ENCODE peak calls at places on chromosomes 4 and X, in four cellular contexts. F, T, X and C are unnamed samples.

GRCh38 chr4:169745291-169745690 is 12.5 kb downstream of the HPF1 start:
- DNase-seq in F (no peak), T (no peak), X (no peak), C (no peak)

GRCh38 chrX:20530319-20530979 is 263.7 kb upstream of the RPS6KA3 start:
- DNase-seq in F (no peak), T (no peak), X (peak), C (peak)

GRCh38 chr4:24510091-24510490 is 74.3 kb downstream of the DHX15 start:
- DNase-seq in F (no peak), T (no peak), X (no peak), C (no peak)

GRCh38 chr4:114264877-114265291 is 285.4 kb upstream of the ARSJ start:
- DNase-seq in F (no peak), T (no peak), X (no peak), C (no peak)

GRCh38 chrX:100995469-100995868 is 26.0 kb downstream of the ARL13A start:
- DNase-seq in F (peak), T (no peak), X (no peak), C (no peak)

GRCh38 chrX:69163936-69164741 is 1.1 kb downstream of the PJA1 start:
- DNase-seq in F (no peak), T (no peak), X (no peak), C (no peak)

GRCh38 chrX:9654928-9655327 is 110.7 kb downstream of the GPR143 start:
- DNase-seq in F (no peak), T (no peak), X (no peak), C (no peak)

GRCh38 chrX:153881281-153881680 is 4.7 kb downstream of the L1CAM start:
- DNase-seq in F (no peak), T (no peak), X (no peak), C (no peak)

GRCh38 chr4:82705881-82706280 is 92.7 kb downstream of the SCD5 start:
- DNase-seq in F (no peak), T (no peak), X (no peak), C (no peak)

GRCh38 chrX:68432648-68433047 is 647 bp downstream of the OPHN1 start:
- DNase-seq in F (no peak), T (no peak), X (peak), C (no peak)

GRCh38 chrX:39445336-39445735 is 644.1 kb downstream of the MID1IP1 start:
- DNase-seq in F (no peak), T (no peak), X (peak), C (no peak)

GRCh38 chr4:40516651-40517050 is 113.0 kb downstream of the RBM47 start:
- DNase-seq in F (no peak), T (no peak), X (no peak), C (no peak)

DNA sequence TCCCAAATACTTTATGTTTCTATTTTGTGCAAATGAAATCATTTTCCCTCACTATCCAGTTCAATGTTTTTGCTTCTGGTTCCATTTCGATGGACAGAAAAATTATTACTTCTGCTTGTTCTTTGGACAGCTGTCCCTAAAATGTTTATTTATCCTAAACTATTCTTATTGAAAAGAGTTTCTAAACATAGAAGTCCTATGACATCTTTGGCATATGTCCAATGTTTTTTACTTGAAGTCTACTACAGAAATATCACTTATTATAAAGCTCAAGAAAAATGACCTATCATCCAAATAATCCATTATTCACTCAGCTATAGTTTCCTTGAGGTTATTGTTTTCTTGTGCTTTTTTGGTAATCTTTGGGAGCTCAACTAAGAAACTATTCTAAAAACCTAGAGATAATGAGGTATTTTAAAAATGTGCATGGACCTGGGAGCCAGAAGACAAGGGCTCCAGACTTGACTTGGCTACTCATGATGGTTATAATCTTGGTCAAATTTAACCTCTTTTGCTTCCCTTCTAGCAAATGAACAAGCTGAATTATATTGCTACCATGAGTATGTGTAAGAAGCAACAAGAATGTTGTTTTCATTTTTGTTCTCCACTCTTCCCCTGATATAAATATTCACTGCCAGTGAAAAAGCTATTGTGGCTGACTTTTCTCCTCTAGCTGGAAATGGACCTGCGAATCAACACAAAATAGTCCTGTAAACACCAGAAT is 137.5 kb downstream of the FRYL start:
- DNase-seq in F (no peak), T (no peak), X (no peak), C (no peak)
- H3K27ac ChIP-seq in F (no peak), T (no peak), X (no peak), C (no peak)

GRCh38 chr4:76407440-76408119 is 13.4 kb downstream of the CCDC158 start:
- DNase-seq in F (no peak), T (no peak), X (no peak), C (no peak)

GRCh38 chr4:76406070-76406469 is 14.9 kb downstream of the CCDC158 start:
- DNase-seq in F (no peak), T (no peak), X (no peak), C (no peak)

GRCh38 chr4:76401654-76402053 is 19.3 kb downstream of the CCDC158 start:
- DNase-seq in F (no peak), T (no peak), X (no peak), C (no peak)
- H3K27ac ChIP-seq in F (no peak), T (no peak), X (no peak), C (no peak)

GRCh38 chr4:122857160-122857559 is 30.5 kb downstream of the FGF2 start:
- DNase-seq in F (no peak), T (no peak), X (no peak), C (no peak)
- H3K27ac ChIP-seq in F (no peak), T (no peak), X (peak), C (peak)

DNA sequence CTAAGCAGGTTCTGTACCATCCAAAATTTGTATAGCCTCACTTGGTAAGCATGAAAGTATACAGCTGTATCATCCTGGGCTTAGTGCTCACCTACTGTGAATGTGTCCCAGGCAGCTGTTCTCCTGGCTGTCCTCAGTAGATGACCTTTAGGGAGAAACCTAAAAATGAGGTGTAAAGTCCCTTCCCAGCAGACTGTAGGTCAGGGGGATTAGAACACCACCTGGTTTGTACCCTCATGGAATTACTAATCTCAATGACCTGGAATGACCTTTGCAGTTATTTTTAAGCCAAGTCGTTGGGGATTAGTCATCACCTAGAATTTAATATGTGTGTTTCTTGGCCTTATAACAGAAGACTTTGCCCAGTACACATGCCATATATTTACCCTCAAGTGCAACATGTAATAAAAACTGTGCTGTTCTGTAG is 39.1 kb upstream of the MBTPS2 start:
- DNase-seq in F (no peak), T (no peak), X (peak), C (no peak)
- H3K27ac ChIP-seq in F (no peak), T (no peak), X (no peak), C (no peak)

DNA sequence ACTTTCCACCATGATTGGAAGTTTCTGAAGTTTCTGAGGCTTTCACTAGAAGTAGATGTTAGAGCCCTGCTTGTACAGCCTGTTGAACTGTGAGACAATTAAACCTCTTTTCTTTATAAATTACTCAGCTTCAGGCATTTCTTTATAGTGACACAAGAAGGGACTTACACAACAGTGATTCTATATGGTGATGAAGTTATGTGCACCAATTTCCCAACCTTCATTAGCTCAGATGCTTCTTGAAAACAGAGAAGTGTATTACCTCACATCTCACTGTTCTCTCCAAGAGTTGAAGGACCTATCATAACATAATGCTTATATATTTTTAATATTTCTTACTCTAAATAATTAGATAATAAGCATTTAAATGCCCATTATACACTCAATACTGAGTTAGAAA is 202.1 kb upstream of the ANXA10 start:
- DNase-seq in F (no peak), T (no peak), X (no peak), C (no peak)
- H3K27ac ChIP-seq in F (no peak), T (no peak), X (no peak), C (no peak)

DNA sequence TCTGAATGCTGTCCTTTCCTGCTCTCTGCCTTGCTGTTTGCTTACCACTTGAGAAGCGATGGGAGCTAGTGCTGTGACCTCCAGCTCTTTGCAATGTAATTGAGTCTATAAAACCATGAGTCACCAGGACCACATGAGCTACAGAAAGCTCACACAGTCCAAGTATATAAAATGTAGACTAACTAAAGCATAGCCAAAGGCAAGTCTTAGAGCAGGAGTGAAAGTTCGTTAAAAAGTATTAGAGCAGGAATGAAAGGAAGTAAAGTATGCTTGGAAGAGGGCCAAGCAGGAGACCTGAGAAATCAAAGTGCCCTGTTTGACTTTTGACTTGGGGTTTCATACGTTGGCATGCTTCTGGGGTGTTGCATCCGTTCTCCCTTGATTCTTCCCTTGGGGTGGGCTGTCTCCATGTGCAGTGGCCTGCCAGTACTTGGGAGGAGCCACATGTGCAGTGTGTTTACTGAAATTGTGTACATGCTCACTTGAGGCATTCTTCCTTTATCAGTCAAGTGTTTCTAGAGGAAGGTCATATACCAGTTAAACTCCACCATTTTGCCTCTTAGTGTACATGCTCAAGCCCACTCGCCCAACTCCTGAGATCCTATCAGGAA is 71.3 kb upstream of the KIT start:
- DNase-seq in F (peak), T (no peak), X (peak), C (no peak)
- H3K27ac ChIP-seq in F (no peak), T (no peak), X (no peak), C (no peak)